ENCODE peak calls at places on chromosomes 2 and 18, in five cellular contexts. X is sigmoid colon, N is A549, R is tibial nerve, C is foreskin keratinocyte. G is an unnamed sample.
A peak's percentile ranks its signal among the peaks of the same experiment; 100 is the strongest.

GRCh38 chr2:109257653-109258052 is 128.6 kb downstream of the SH3RF3 start:
- DNase-seq in N (no peak), C (no peak), R (no peak), X (no peak), G (no peak)

GRCh38 chr18:48902856-48903601 is 47.7 kb downstream of the SMAD7 start:
- DNase-seq in X (peak; percentile 70), N (no peak), R (peak; percentile 76), C (no peak), G (no peak)

GRCh38 chr2:86704482-86704971 is 15.6 kb upstream of the RMND5A start:
- DNase-seq in N (peak; percentile 69), X (no peak), R (no peak), C (peak; percentile 80), G (peak; percentile 90)

GRCh38 chr2:218444692-218445357 is 25.9 kb downstream of the VIL1 start:
- DNase-seq in R (no peak), N (no peak), X (no peak), C (no peak), G (no peak)

GRCh38 chr2:25286025-25286400 is 55.7 kb downstream of the DNMT3A start:
- DNase-seq in R (no peak), N (no peak), C (no peak), X (no peak), G (no peak)

GRCh38 chr18:27585602-27586173 is 400.6 kb upstream of the CHST9 start:
- DNase-seq in N (no peak), X (no peak), R (no peak), C (no peak), G (no peak)

GRCh38 chr2:230161180-230161579 is 58.6 kb downstream of the SP110 start:
- DNase-seq in X (no peak), C (peak; percentile 30), R (no peak), N (no peak), G (no peak)

GRCh38 chr2:113114996-113115395 is 12.4 kb upstream of the IL1RN start:
- DNase-seq in C (no peak), R (no peak), X (no peak), N (no peak), G (no peak)

GRCh38 chr2:214533511-214533910 is 122.7 kb downstream of the VWC2L start:
- DNase-seq in X (no peak), N (no peak), R (no peak), C (no peak), G (no peak)

GRCh38 chr2:31213063-31213882 is 4.0 kb downstream of the CAPN14 start:
- DNase-seq in C (no peak), R (no peak), X (no peak), N (no peak), G (no peak)

DNA sequence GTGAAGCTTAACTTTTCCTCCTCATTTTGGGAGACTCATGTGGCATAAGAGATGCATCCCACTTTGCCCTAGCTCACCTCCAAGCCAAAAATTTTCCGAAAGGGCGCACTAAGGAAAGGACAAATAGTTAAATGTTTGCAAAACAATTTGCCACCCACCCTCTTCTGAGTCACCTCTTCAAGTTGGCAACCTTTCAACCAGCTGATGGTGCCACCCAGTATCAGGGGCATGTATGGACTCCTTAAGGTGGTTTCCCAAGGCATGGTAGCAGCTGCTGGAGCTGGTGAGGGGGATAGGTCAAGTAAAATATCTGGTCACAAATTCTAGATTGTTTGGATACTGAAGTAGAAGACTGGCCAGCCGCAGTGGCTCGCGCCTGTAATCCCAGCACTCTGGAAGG is 17.2 kb upstream of the ITGAV start:
- DNase-seq in C (peak; percentile 75), X (no peak), R (no peak), N (peak; percentile 54), G (no peak)
- H3K27ac ChIP-seq in C (peak overlapping the region; percentile 92), X (no peak overlapping the region), R (no peak overlapping the region), N (peak overlapping the region; percentile 87), G (peak overlapping the region; percentile 48)

DNA sequence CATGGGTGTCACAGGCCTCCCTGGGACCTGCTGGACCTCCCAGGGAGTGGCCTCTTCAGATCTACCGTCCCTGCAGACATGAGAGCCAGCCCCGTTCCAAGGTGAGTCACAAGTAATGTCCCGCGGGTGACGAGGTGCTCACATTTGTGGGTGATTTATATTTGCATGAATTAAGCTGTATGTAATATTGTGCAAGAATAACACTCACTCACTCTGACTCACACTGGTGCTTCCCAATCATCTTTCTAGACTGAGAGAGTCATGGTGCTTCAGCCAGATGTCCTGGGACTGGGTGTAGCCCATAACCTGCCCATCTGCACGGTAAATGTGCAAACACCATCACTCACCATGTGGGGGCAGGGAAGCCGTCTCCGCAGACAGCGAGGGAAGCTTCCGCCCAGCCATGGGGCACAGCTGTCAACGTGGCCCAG is 347.5 kb upstream of the SALL3 start:
- DNase-seq in N (no peak), C (peak; percentile 9), X (no peak), R (no peak), G (peak; percentile 15)
- TF ChIP-seq CTCF in N (no peak), C (no peak), X (no peak), R (no peak), G (no peak)

GRCh38 chr2:195317533-195317932 is 339.5 kb upstream of the SLC39A10 start:
- DNase-seq in C (no peak), X (no peak), N (no peak), R (no peak), G (no peak)
- H3K27ac ChIP-seq in C (no peak overlapping the region), X (no peak overlapping the region), N (peak overlapping the region; percentile 75), R (no peak overlapping the region), G (no peak overlapping the region)

GRCh38 chr2:136828774-136829173 is 63.4 kb downstream of the THSD7B start:
- DNase-seq in R (no peak), C (no peak), N (no peak), X (no peak), G (no peak)
- TF ChIP-seq CTCF in R (no peak), C (no peak), N (no peak), X (no peak), G (no peak)

GRCh38 chr2:122384768-122385333 is 629.4 kb downstream of the TSN start:
- DNase-seq in R (no peak), X (no peak), C (no peak), N (no peak), G (no peak)

GRCh38 chr2:122388208-122388607 is 632.8 kb downstream of the TSN start:
- DNase-seq in R (no peak), N (no peak), X (no peak), C (no peak), G (no peak)

GRCh38 chr2:122391726-122392125 is 636.3 kb downstream of the TSN start:
- DNase-seq in C (no peak), R (no peak), X (no peak), N (no peak), G (no peak)

GRCh38 chr2:122390406-122390805 is 635.0 kb downstream of the TSN start:
- DNase-seq in X (no peak), C (no peak), N (no peak), R (no peak), G (no peak)

DNA sequence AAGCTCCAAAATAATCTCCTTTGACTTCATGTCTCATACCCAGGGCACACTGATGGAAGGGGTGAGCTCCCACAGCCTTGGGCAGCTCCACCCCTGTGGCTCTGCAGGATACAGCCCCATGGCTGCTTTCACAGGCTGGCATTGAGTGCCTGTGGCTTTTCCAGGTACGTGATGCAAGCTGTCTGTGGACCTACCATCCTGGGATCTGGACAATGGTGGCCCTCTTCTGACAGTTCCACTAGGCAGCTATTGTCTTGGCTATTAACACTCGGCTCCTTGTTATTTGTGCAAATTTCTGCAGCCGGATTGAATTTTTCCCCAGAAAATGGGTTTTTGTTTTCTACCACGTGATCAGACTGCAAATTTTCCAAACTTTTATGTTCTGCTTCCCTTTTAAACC is 634.2 kb downstream of the TSN start:
- DNase-seq in N (no peak), X (no peak), C (no peak), R (no peak), G (no peak)
- H3K27ac ChIP-seq in N (no peak overlapping the region), X (no peak overlapping the region), C (no peak overlapping the region), R (no peak overlapping the region), G (no peak overlapping the region)

GRCh38 chr18:47263197-47263827 is 11.9 kb upstream of the SKOR2 start:
- DNase-seq in N (no peak), C (no peak), X (no peak), R (no peak), G (no peak)
- TF ChIP-seq CTCF in N (peak; percentile 52), C (peak; percentile 20), X (no peak), R (no peak), G (no peak)

GRCh38 chr2:98541906-98542305 is 66.4 kb downstream of the COA5 start:
- DNase-seq in X (no peak), C (no peak), R (no peak), N (no peak), G (no peak)

GRCh38 chr2:98539056-98539735 is 69.1 kb downstream of the COA5 start:
- DNase-seq in X (no peak), C (no peak), N (no peak), R (no peak), G (no peak)

GRCh38 chr2:98541489-98541888 is 66.8 kb downstream of the COA5 start:
- DNase-seq in N (no peak), X (no peak), C (no peak), R (no peak), G (no peak)

GRCh38 chr2:98537390-98537972 is 70.8 kb downstream of the COA5 start:
- DNase-seq in R (no peak), N (no peak), C (no peak), X (no peak), G (no peak)

DNA sequence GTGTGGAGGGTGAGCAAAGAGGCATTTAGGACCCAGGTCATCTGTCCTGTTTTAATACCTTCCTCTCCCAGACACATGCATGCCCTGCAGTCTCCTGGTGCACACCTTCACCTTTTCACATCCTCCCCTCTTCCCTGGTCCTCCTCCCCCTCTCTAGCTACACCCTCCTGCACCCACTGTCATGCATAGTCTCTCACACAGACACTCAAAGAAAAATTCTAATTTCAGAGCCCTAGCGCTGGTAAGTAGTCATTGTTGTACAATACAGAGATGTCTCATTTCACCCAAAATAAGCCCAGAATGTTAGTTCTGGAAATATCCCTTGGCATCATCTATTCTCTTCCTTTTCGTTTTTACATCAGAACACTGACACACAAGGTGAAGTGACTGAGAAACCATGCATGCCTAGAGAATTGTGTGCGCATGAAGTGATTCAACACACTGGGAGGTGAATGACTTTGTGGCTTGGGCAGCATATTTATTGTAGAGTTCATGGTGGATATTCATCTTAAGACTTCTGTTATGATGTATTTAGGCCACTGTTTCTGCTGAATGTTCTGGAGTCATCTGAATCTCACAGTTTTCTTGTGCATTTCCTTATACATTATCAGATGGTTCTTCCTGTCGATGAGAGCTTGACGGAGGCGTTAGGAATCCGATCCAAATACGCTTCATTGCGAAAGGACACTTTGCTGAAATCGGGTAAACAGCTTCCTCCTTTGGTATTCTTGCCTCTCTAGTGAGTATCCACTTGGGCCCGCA is 69.9 kb downstream of the COA5 start:
- DNase-seq in N (no peak), X (no peak), C (no peak), R (no peak), G (no peak)
- H3K27ac ChIP-seq in N (no peak overlapping the region), X (no peak overlapping the region), C (no peak overlapping the region), R (no peak overlapping the region), G (no peak overlapping the region)

GRCh38 chr2:18404708-18405107 is 155.7 kb downstream of the RDH14 start:
- DNase-seq in C (no peak), N (no peak), X (no peak), R (no peak), G (no peak)
- TF ChIP-seq CTCF in C (peak; percentile 64), N (peak; percentile 55), X (no peak), R (no peak), G (peak; percentile 54)

DNA sequence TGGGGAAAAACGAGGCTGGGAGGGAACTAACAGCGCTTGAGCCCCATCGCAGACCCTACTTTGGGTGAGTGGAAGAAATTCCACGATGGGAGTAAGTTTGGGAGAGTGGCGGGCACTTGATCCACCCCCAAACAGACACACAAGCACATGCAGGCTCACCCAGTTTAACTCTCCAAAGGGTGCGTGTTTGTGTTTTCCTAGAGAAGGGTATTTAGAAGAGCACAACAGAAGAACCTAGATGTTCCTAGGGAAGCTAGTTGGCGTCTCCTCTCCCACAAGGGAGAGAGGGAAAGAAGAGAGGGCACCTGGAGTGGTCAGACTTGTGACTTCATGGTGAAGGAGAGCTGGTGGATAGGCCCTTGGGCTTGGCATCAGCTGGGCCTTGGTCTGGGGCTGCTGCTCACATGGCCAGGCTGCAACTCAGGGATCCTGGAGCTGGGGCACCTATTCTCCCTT is 3.2 kb downstream of the GATA6 start:
- DNase-seq in R (no peak), X (no peak), C (no peak), N (no peak), G (no peak)
- H3K27ac ChIP-seq in R (no peak overlapping the region), X (no peak overlapping the region), C (no peak overlapping the region), N (no peak overlapping the region), G (no peak overlapping the region)

G was measured in Panc1.